ENCODE peak calls at places on chromosome 7, in eight cellular contexts. E, C, R, H, W, Q, V and A are unnamed samples.

GRCh38 chr7:149496642-149497391 is 792 bp downstream of the ZNF746 start:
- DNase-seq in E (peak), C (peak), R (peak), H (peak), W (peak), Q (no peak), V (no peak), A (peak)

GRCh38 chr7:123494193-123494796 is 40.1 kb downstream of the IQUB start:
- DNase-seq in E (no peak), C (peak), R (peak), H (no peak), W (peak), Q (no peak), V (no peak), A (no peak)

GRCh38 chr7:102836206-102836938 is 76.4 kb upstream of the LRRC17 start:
- DNase-seq in E (no peak), C (no peak), R (peak), H (no peak), W (no peak), Q (no peak), V (no peak), A (no peak)

GRCh38 chr7:23335621-23336020 is 36.5 kb downstream of the MALSU1 start:
- DNase-seq in E (no peak), C (no peak), R (no peak), H (no peak), W (no peak), Q (no peak), V (no peak), A (no peak)

GRCh38 chr7:93015193-93016084 is 102.3 kb downstream of the SAMD9 start:
- DNase-seq in E (no peak), C (no peak), R (no peak), H (no peak), W (no peak), Q (no peak), V (no peak), A (no peak)

GRCh38 chr7:29606287-29606721 is 42.7 kb downstream of the PRR15 start:
- DNase-seq in E (no peak), C (no peak), R (peak), H (peak), W (peak), Q (no peak), V (no peak), A (no peak)

GRCh38 chr7:146116452-146117219 is at the start of gene CNTNAP2:
- DNase-seq in E (no peak), C (no peak), R (no peak), H (no peak), W (peak), Q (peak), V (no peak), A (peak)

GRCh38 chr7:157276731-157277562 is 59.9 kb upstream of the DNAJB6 start:
- DNase-seq in E (peak), C (no peak), R (no peak), H (no peak), W (peak), Q (no peak), V (no peak), A (no peak)

GRCh38 chr7:77335581-77335980 is 80.6 kb downstream of the GSAP start:
- DNase-seq in E (no peak), C (no peak), R (no peak), H (no peak), W (no peak), Q (no peak), V (no peak), A (no peak)

GRCh38 chr7:25665903-25666670 is 437.8 kb upstream of the NPVF start:
- DNase-seq in E (no peak), C (no peak), R (no peak), H (no peak), W (no peak), Q (no peak), V (no peak), A (no peak)

GRCh38 chr7:80309971-80310549 is 175.4 kb downstream of the GNAI1 start:
- DNase-seq in E (no peak), C (no peak), R (no peak), H (no peak), W (no peak), Q (no peak), V (no peak), A (no peak)

GRCh38 chr7:51080622-51081269 is 235.9 kb downstream of the COBL start:
- DNase-seq in E (no peak), C (no peak), R (no peak), H (no peak), W (no peak), Q (peak), V (no peak), A (peak)

GRCh38 chr7:154430640-154431039 is 378.4 kb downstream of the DPP6 start:
- DNase-seq in E (no peak), C (no peak), R (no peak), H (no peak), W (no peak), Q (no peak), V (no peak), A (no peak)

GRCh38 chr7:128427289-128427891 is 17.6 kb upstream of the IMPDH1 start:
- DNase-seq in E (no peak), C (peak), R (peak), H (no peak), W (peak), Q (no peak), V (no peak), A (peak)

GRCh38 chr7:90726623-90727022 is 130.5 kb downstream of the CDK14 start:
- DNase-seq in E (no peak), C (no peak), R (no peak), H (no peak), W (no peak), Q (no peak), V (no peak), A (no peak)

GRCh38 chr7:1028775-1029636 is 15.3 kb upstream of the GPR146 start:
- DNase-seq in E (peak), C (peak), R (peak), H (peak), W (peak), Q (no peak), V (no peak), A (no peak)

GRCh38 chr7:81925530-81925929 is 155.7 kb upstream of the HGF start:
- DNase-seq in E (no peak), C (no peak), R (no peak), H (no peak), W (no peak), Q (no peak), V (peak), A (no peak)

GRCh38 chr7:112876877-112877276 is 86.7 kb upstream of the TMEM168 start:
- DNase-seq in E (no peak), C (no peak), R (no peak), H (no peak), W (no peak), Q (no peak), V (no peak), A (no peak)

GRCh38 chr7:633381-634018 is 93.0 kb upstream of the DNAAF5 start:
- DNase-seq in E (no peak), C (no peak), R (no peak), H (peak), W (no peak), Q (no peak), V (no peak), A (no peak)

GRCh38 chr7:130394421-130395188 is 14.3 kb downstream of the CPA1 start:
- DNase-seq in E (no peak), C (no peak), R (no peak), H (no peak), W (no peak), Q (no peak), V (no peak), A (no peak)

GRCh38 chr7:7681936-7682329 is 36.5 kb downstream of the RPA3 start:
- DNase-seq in E (no peak), C (no peak), R (no peak), H (no peak), W (no peak), Q (no peak), V (no peak), A (no peak)

GRCh38 chr7:953547-954327 is 743 bp downstream of the ADAP1 start:
- DNase-seq in E (peak), C (no peak), R (peak), H (peak), W (peak), Q (no peak), V (no peak), A (peak)

GRCh38 chr7:150830957-150831356 is 21.4 kb upstream of the AOC1 start:
- DNase-seq in E (no peak), C (no peak), R (no peak), H (no peak), W (no peak), Q (no peak), V (no peak), A (no peak)

GRCh38 chr7:123679614-123680013 is 23.9 kb downstream of the LMOD2 start:
- DNase-seq in E (no peak), C (no peak), R (no peak), H (no peak), W (no peak), Q (no peak), V (no peak), A (no peak)

GRCh38 chr7:45601816-45602540 is 27.8 kb downstream of the ADCY1 start:
- DNase-seq in E (no peak), C (no peak), R (no peak), H (no peak), W (no peak), Q (no peak), V (no peak), A (no peak)

GRCh38 chr7:97337849-97338248 is 220.4 kb downstream of the SDHAF3 start:
- DNase-seq in E (no peak), C (no peak), R (no peak), H (no peak), W (no peak), Q (no peak), V (no peak), A (no peak)

GRCh38 chr7:97346349-97346748 is 228.9 kb downstream of the SDHAF3 start:
- DNase-seq in E (no peak), C (no peak), R (no peak), H (no peak), W (no peak), Q (no peak), V (no peak), A (no peak)

DNA sequence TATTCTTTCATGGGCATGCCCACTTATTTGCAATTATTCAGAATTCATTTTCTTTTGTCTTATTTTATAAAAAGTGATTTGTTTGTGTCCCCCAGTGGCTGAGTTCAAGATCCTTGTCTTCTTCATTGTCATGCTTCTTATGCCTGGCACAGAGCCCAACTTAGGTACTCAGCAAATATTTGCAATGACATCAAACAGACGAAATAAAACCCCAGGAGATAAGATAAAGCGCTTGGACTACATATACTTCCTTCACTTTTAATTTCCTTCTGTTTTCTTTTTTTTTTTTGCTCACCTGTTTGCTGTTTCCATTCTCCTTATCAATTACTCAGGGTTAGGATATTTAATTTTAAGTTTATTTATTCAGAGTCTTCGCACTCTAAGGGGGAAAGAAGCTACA is 225.0 kb downstream of the SDHAF3 start:
- DNase-seq in E (no peak), C (no peak), R (peak), H (no peak), W (no peak), Q (no peak), V (no peak), A (no peak)
- TF ChIP-seq EP300 in E (no peak), C (no peak), R (no peak), H (no peak), W (no peak), Q (no peak), V (no peak), A (no peak)

GRCh38 chr7:70347463-70347855 is 749.2 kb downstream of the AUTS2 start:
- DNase-seq in E (no peak), C (no peak), R (no peak), H (no peak), W (no peak), Q (no peak), V (no peak), A (no peak)

GRCh38 chr7:70349819-70350218 is 751.5 kb downstream of the AUTS2 start:
- DNase-seq in E (no peak), C (no peak), R (no peak), H (no peak), W (no peak), Q (no peak), V (no peak), A (no peak)

GRCh38 chr7:70347880-70348279 is 749.6 kb downstream of the AUTS2 start:
- DNase-seq in E (no peak), C (no peak), R (no peak), H (no peak), W (no peak), Q (no peak), V (peak), A (no peak)

GRCh38 chr7:70349031-70349430 is 750.8 kb downstream of the AUTS2 start:
- DNase-seq in E (no peak), C (no peak), R (no peak), H (no peak), W (no peak), Q (no peak), V (no peak), A (no peak)

GRCh38 chr7:70346844-70347462 is 748.7 kb downstream of the AUTS2 start:
- DNase-seq in E (no peak), C (no peak), R (no peak), H (no peak), W (no peak), Q (no peak), V (no peak), A (no peak)
- TF ChIP-seq EP300 in E (no peak), C (no peak), R (no peak), H (no peak), W (no peak), Q (no peak), V (no peak), A (no peak)

GRCh38 chr7:74216361-74216761 is 6.6 kb downstream of the LAT2 start:
- DNase-seq in E (no peak), C (no peak), R (no peak), H (no peak), W (no peak), Q (no peak), V (no peak), A (no peak)

GRCh38 chr7:74215921-74216320 is 6.1 kb downstream of the LAT2 start:
- DNase-seq in E (no peak), C (no peak), R (no peak), H (no peak), W (no peak), Q (no peak), V (no peak), A (peak)

GRCh38 chr7:74219416-74219815 is 9.6 kb downstream of the LAT2 start:
- DNase-seq in E (no peak), C (no peak), R (no peak), H (no peak), W (no peak), Q (no peak), V (no peak), A (peak)

GRCh38 chr7:74218343-74218698 is 8.5 kb downstream of the LAT2 start:
- DNase-seq in E (no peak), C (no peak), R (no peak), H (no peak), W (no peak), Q (no peak), V (no peak), A (no peak)

DNA sequence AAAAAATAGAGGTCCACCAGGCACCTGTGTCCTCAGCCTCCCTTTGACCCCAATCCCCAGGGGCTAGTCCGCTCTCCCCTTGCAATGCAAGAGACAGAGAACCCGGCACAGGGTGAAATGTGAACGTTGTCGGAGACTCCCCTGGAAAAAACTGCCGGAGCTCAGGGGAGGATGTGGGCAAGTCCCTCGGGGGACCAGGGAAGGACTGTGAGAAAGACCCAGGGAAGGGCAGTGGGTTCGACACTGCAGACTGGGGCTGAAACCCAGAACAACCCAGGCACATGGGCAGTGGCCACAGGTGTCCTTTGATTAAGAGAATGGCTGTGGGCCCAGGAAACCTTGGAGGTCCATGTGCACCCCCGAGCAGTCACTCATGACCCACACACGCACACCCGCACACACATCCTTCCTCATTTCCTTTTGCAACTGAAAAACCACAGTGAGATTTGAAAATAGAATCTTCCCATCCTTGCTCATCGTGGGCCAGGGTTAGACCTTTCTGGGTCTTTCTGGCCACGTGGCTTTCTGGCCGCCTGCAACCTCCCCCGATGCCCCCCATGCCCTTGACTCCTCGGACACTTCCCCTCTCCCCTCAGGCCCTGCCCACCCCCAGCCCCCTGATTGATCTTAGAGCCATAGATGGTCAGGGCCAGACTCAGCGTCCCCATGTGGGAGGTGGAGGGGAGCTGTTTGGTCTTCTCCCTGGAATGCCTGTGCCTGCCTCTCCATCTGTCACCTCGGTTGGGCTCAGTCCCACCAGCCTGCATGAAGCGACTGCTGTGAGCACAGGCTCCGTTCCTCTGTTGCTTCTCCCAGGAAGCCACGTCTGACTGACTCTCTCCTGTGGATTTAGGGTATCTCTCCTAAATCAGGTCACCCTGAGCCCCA is 7.9 kb downstream of the LAT2 start:
- DNase-seq in E (no peak), C (no peak), R (no peak), H (no peak), W (no peak), Q (no peak), V (peak), A (peak)
- TF ChIP-seq EP300 in E (no peak), C (no peak), R (no peak), H (no peak), W (no peak), Q (no peak), V (peak), A (no peak)

GRCh38 chr7:121373177-121373576 is 22.9 kb downstream of the FAM3C start:
- DNase-seq in E (no peak), C (no peak), R (no peak), H (no peak), W (no peak), Q (no peak), V (no peak), A (no peak)

GRCh38 chr7:121371367-121371766 is 24.7 kb downstream of the FAM3C start:
- DNase-seq in E (no peak), C (no peak), R (no peak), H (no peak), W (no peak), Q (no peak), V (no peak), A (no peak)

GRCh38 chr7:121366852-121367431 is 29.2 kb downstream of the FAM3C start:
- DNase-seq in E (no peak), C (no peak), R (peak), H (no peak), W (peak), Q (no peak), V (no peak), A (no peak)

GRCh38 chr7:121372376-121373024 is 23.6 kb downstream of the FAM3C start:
- DNase-seq in E (no peak), C (no peak), R (no peak), H (no peak), W (no peak), Q (no peak), V (peak), A (no peak)

DNA sequence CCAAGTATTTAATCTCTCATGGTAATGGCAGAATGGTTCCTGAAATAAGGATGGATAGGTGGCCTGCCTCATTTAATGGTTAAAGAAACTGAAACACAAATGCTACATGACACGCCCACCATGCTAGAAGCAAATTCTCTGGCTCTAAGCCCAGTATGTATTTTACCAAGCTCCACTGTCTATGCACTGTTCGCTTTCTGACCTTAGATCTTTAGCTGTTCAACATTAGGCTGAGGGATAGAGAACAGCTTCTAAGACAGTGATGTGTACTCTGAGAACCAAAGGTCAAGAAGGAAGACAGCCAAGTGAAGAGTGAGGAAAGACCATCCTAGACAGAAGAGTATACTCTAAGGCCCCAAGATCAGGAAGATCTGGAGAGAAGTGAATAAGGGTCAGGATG is 26.6 kb downstream of the FAM3C start:
- DNase-seq in E (no peak), C (no peak), R (peak), H (no peak), W (no peak), Q (no peak), V (peak), A (no peak)
- TF ChIP-seq EP300 in E (no peak), C (no peak), R (no peak), H (no peak), W (no peak), Q (no peak), V (no peak), A (no peak)

DNA sequence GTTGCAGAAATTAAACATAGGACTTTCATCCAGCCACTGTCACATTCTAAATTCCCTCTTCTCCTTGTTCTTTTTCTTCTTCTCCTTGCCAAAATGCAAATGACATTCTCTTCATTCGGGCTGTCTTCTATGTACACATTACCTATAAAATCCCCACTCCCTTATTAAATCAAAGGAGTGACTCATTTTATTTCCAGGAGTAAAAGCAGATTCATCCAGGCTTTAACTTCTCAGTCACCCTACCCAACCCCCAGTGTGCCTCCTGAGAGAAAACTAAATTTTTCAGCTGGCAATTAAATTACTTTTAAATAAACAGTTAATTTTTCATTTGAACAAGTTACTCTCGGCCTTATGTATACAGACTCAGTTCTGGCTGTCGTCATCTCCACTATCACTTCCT is 223.9 kb upstream of the SHH start:
- DNase-seq in E (no peak), C (no peak), R (no peak), H (no peak), W (no peak), Q (no peak), V (no peak), A (no peak)
- TF ChIP-seq EP300 in E (no peak), C (no peak), R (no peak), H (no peak), W (no peak), Q (no peak), V (no peak), A (no peak)

GRCh38 chr7:85471740-85472139 is 284.9 kb upstream of the SEMA3D start:
- DNase-seq in E (no peak), C (no peak), R (no peak), H (no peak), W (no peak), Q (no peak), V (no peak), A (no peak)
- TF ChIP-seq EP300 in E (no peak), C (no peak), R (no peak), H (no peak), W (no peak), Q (no peak), V (no peak), A (no peak)